ENCODE peak calls at places on chromosome 11, in six cellular contexts. C is fibroblast of lung, Z is foreskin fibroblast, H is cardiac muscle cell, K is brain microvascular endothelial cell, G is A549. Q is an unnamed sample.

GRCh38 chr11:117946842-117947526 is 17.8 kb upstream of the TMPRSS13 start:
- DNase-seq in K (peak), H (peak), G (peak), Z (peak), C (peak), Q (peak)

GRCh38 chr11:70467196-70468085 is 69.1 kb downstream of the CTTN start:
- DNase-seq in Z (peak), G (peak), K (peak), C (no peak), H (peak), Q (peak)

GRCh38 chr11:13287681-13288080 is 10.1 kb downstream of the BMAL1 start:
- DNase-seq in Z (peak), H (no peak), G (no peak), K (no peak), C (no peak), Q (peak)

GRCh38 chr11:17640493-17641164 is 78.7 kb upstream of the MYOD1 start:
- DNase-seq in C (no peak), H (no peak), K (no peak), G (no peak), Z (no peak), Q (no peak)

GRCh38 chr11:72721276-72721675 is 30.9 kb downstream of the ARAP1 start:
- DNase-seq in Z (no peak), K (no peak), C (no peak), H (no peak), G (no peak), Q (no peak)

GRCh38 chr11:127601578-127601977 is 601.0 kb upstream of the KIRREL3 start:
- DNase-seq in Z (no peak), G (no peak), H (no peak), C (no peak), K (no peak), Q (no peak)

GRCh38 chr11:60925685-60926267 is 1.5 kb downstream of the TMEM132A start:
- DNase-seq in K (peak), C (peak), G (peak), H (peak), Z (no peak), Q (peak)

GRCh38 chr11:46557684-46558151 is 36.1 kb downstream of the AMBRA1 start:
- DNase-seq in H (no peak), G (no peak), K (peak), Z (peak), C (peak), Q (peak)

GRCh38 chr11:11620966-11621880 is 582 bp downstream of the GALNT18 start:
- DNase-seq in G (peak), C (peak), K (no peak), Z (peak), H (no peak), Q (no peak)

GRCh38 chr11:686451-687243 is 8.4 kb downstream of the DEAF1 start:
- DNase-seq in Z (no peak), K (no peak), H (no peak), C (no peak), G (no peak), Q (no peak)

GRCh38 chr11:57347336-57347735 is 9.2 kb downstream of the P2RX3 start:
- DNase-seq in G (no peak), C (no peak), Z (no peak), H (no peak), K (no peak), Q (no peak)

GRCh38 chr11:2788751-2789140 is 89.0 kb upstream of the KCNQ1OT1 start:
- DNase-seq in Z (no peak), C (no peak), H (no peak), K (no peak), G (no peak), Q (no peak)

GRCh38 chr11:125245299-125245698 is 80.7 kb downstream of the PKNOX2 start:
- DNase-seq in H (peak), G (no peak), K (no peak), Z (no peak), C (no peak), Q (no peak)

GRCh38 chr11:63362196-63362829 is 7.3 kb upstream of the SLC22A9 start:
- DNase-seq in Z (no peak), K (no peak), H (no peak), C (no peak), G (no peak), Q (no peak)

GRCh38 chr11:13638436-13638835 is 30.0 kb upstream of the FAR1 start:
- DNase-seq in Z (no peak), H (no peak), C (no peak), K (no peak), G (no peak), Q (no peak)

GRCh38 chr11:119832536-119832935 is 103.5 kb upstream of the NECTIN1 start:
- DNase-seq in Z (peak), C (peak), G (peak), K (peak), H (peak), Q (no peak)

GRCh38 chr11:58575377-58576020 is at the start of gene LPXN:
- DNase-seq in Z (peak), G (no peak), H (peak), K (peak), C (peak), Q (peak)

GRCh38 chr11:119491753-119492455 is 68.9 kb upstream of the THY1 start:
- DNase-seq in K (peak), G (no peak), Z (peak), H (peak), C (peak), Q (peak)

GRCh38 chr11:116808262-116809175 is 14.6 kb downstream of the APOA4 start:
- DNase-seq in H (peak), C (no peak), K (peak), G (no peak), Z (peak), Q (peak)

GRCh38 chr11:43908683-43909082 is 28.1 kb downstream of the ALKBH3 start:
- DNase-seq in C (no peak), Z (no peak), H (no peak), G (no peak), K (no peak), Q (no peak)
- TF ChIP-seq CTCF in C (no peak), Z (no peak), H (no peak), G (no peak), K (no peak), Q (no peak)

GRCh38 chr11:76776472-76776871 is 6.7 kb upstream of the TSKU start:
- DNase-seq in Z (no peak), C (no peak), G (no peak), K (no peak), H (no peak), Q (no peak)
- TF ChIP-seq CTCF in Z (no peak), C (no peak), G (no peak), K (no peak), H (no peak), Q (no peak)

GRCh38 chr11:75142714-75143419 is 8.0 kb upstream of the SLCO2B1 start:
- DNase-seq in Z (peak), G (peak), K (peak), C (peak), H (peak), Q (peak)
- TF ChIP-seq CTCF in Z (no peak), G (no peak), K (no peak), C (no peak), H (no peak), Q (no peak)

DNA sequence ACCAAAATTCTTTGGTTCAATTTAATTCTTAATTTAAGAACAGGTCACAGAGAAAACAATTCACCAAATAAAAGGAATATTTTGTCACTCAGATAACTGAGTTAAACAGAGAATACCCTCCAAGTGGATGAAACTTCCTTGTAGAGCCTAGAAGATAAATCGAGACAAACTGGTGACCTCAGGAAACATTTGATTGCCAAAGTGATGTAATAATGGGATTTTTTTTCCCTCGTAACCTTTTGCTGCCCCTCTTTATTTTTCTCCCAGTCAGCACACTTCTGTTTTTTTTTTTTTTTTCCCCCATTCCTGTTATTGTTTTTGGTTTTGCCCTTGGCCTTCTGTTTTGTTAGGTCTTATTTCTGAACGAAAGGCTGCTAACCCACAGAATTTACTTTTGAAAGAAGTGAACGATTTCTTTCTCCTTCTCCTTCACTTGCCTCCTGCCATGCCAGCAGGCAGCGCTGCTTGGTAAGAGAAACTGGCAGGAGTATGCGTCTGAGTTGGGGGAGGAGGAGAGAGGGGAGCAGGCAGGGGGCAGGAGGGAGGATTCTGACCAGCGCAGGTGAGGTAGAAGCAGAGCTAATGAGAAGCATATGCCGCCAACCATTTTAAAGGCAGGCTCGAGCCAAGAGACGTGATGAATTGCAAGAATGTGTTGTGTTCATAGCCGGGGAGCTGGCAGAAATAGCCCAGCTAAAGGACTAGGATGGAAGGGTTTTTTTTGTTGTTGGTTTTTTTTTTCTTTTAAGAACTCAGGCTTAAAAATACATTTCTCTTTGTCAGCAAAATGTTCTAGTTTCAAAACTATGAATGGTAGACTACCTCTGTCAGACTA is 121.9 kb upstream of the MTMR2 start:
- DNase-seq in K (peak), H (peak), C (peak), G (no peak), Z (peak), Q (peak)
- TF ChIP-seq CTCF in K (peak), H (peak), C (peak), G (no peak), Z (peak), Q (peak)

GRCh38 chr11:67354314-67355022 is 1.1 kb upstream of the POLD4 start:
- DNase-seq in G (peak), H (peak), K (peak), C (peak), Z (peak), Q (peak)
- TF ChIP-seq CTCF in G (no peak), H (peak), K (peak), C (peak), Z (peak), Q (peak)